ENCODE peak calls at places on chromosomes 12 and 14, in four cellular contexts. One of them, this sample, is unnamed.

GRCh38 chr12:106445053-106445452 is 87.5 kb downstream of the POLR3B start:
- DNase-seq in astrocyte: no peak
- DNase-seq in PC-3: no peak
- DNase-seq in neural progenitor cell: no peak
- DNase-seq in this sample: no peak

GRCh38 chr12:87428701-87429277 is 600.4 kb downstream of the C12orf50 start:
- DNase-seq in PC-3: peak; percentile 39
- DNase-seq in neural progenitor cell: no peak
- DNase-seq in astrocyte: peak; percentile 54
- DNase-seq in this sample: no peak

GRCh38 chr14:94864421-94865195 is 94.7 kb upstream of the GSC start:
- DNase-seq in neural progenitor cell: peak; percentile 36
- DNase-seq in PC-3: no peak
- DNase-seq in astrocyte: no peak
- DNase-seq in this sample: no peak

GRCh38 chr14:92582706-92583452 is 69.3 kb downstream of the RIN3 start:
- DNase-seq in astrocyte: no peak
- DNase-seq in PC-3: no peak
- DNase-seq in neural progenitor cell: no peak
- DNase-seq in this sample: no peak

GRCh38 chr14:104879983-104880565 is 15.0 kb downstream of the CEP170B start:
- DNase-seq in astrocyte: no peak
- DNase-seq in PC-3: no peak
- DNase-seq in neural progenitor cell: no peak
- DNase-seq in this sample: no peak

GRCh38 chr14:37870947-37871346 is 275.5 kb downstream of the TTC6 start:
- DNase-seq in neural progenitor cell: peak; percentile 3
- DNase-seq in astrocyte: no peak
- DNase-seq in PC-3: peak; percentile 49
- DNase-seq in this sample: peak; percentile 23

GRCh38 chr12:65827827-65828231 is 3.5 kb downstream of the HMGA2 start:
- DNase-seq in PC-3: peak; percentile 35
- DNase-seq in neural progenitor cell: peak; percentile 40
- DNase-seq in astrocyte: no peak
- DNase-seq in this sample: peak; percentile 31

GRCh38 chr14:73634333-73634833 is 10.4 kb upstream of the DNAL1 start:
- DNase-seq in neural progenitor cell: peak; percentile 82
- DNase-seq in PC-3: peak; percentile 40
- DNase-seq in astrocyte: no peak
- DNase-seq in this sample: no peak

GRCh38 chr12:13085968-13086686 is 17.3 kb downstream of the GSG1 start:
- DNase-seq in neural progenitor cell: no peak
- DNase-seq in PC-3: no peak
- DNase-seq in astrocyte: no peak
- DNase-seq in this sample: no peak

GRCh38 chr14:79162833-79163232 is 992.7 kb downstream of the NRXN3 start:
- DNase-seq in PC-3: no peak
- DNase-seq in astrocyte: no peak
- DNase-seq in neural progenitor cell: no peak
- DNase-seq in this sample: no peak

GRCh38 chr12:84730561-84731162 is 181.9 kb downstream of the SLC6A15 start:
- DNase-seq in neural progenitor cell: peak; percentile 41
- DNase-seq in astrocyte: no peak
- DNase-seq in PC-3: no peak
- DNase-seq in this sample: no peak

GRCh38 chr12:56237552-56237951 is 7.7 kb downstream of the SLC39A5 start:
- DNase-seq in PC-3: no peak
- DNase-seq in astrocyte: no peak
- DNase-seq in neural progenitor cell: no peak
- DNase-seq in this sample: no peak

GRCh38 chr12:109475993-109476806 is 900 bp downstream of the KCTD10 start:
- DNase-seq in astrocyte: no peak
- DNase-seq in neural progenitor cell: peak; percentile 24
- DNase-seq in PC-3: no peak
- DNase-seq in this sample: no peak

GRCh38 chr12:131941116-131941986 is 8.4 kb upstream of the EP400 start:
- DNase-seq in neural progenitor cell: no peak
- DNase-seq in PC-3: no peak
- DNase-seq in astrocyte: no peak
- DNase-seq in this sample: no peak

GRCh38 chr12:108589028-108589839 is 8.7 kb downstream of the TMEM119 start:
- DNase-seq in PC-3: no peak
- DNase-seq in neural progenitor cell: peak; percentile 35
- DNase-seq in astrocyte: peak; percentile 47
- DNase-seq in this sample: no peak

GRCh38 chr14:99271288-99271941 is 582 bp downstream of the BCL11B start:
- DNase-seq in astrocyte: no peak
- DNase-seq in PC-3: no peak
- DNase-seq in neural progenitor cell: no peak
- DNase-seq in this sample: no peak

GRCh38 chr12:65756956-65757511 is 67.2 kb upstream of the HMGA2 start:
- DNase-seq in astrocyte: peak; percentile 21
- DNase-seq in neural progenitor cell: no peak
- DNase-seq in PC-3: peak; percentile 84
- DNase-seq in this sample: no peak

GRCh38 chr12:64713372-64713771 is 45.8 kb downstream of the GNS start:
- DNase-seq in PC-3: no peak
- DNase-seq in astrocyte: no peak
- DNase-seq in neural progenitor cell: no peak
- DNase-seq in this sample: no peak

GRCh38 chr14:72851660-72852059 is 42.2 kb downstream of the DPF3 start:
- DNase-seq in neural progenitor cell: no peak
- DNase-seq in PC-3: no peak
- DNase-seq in astrocyte: no peak
- DNase-seq in this sample: no peak

GRCh38 chr12:9906888-9907287 is 25.3 kb downstream of the CLEC2A start:
- DNase-seq in neural progenitor cell: no peak
- DNase-seq in astrocyte: no peak
- DNase-seq in PC-3: no peak
- DNase-seq in this sample: no peak

GRCh38 chr12:51399893-51400292 is 8.7 kb upstream of the GALNT6 start:
- DNase-seq in neural progenitor cell: no peak
- DNase-seq in astrocyte: no peak
- DNase-seq in PC-3: no peak
- DNase-seq in this sample: peak; percentile 35

GRCh38 chr12:30420561-30420960 is 275.1 kb downstream of the IPO8 start:
- DNase-seq in neural progenitor cell: no peak
- DNase-seq in PC-3: peak; percentile 47
- DNase-seq in astrocyte: peak; percentile 66
- DNase-seq in this sample: no peak

DNA sequence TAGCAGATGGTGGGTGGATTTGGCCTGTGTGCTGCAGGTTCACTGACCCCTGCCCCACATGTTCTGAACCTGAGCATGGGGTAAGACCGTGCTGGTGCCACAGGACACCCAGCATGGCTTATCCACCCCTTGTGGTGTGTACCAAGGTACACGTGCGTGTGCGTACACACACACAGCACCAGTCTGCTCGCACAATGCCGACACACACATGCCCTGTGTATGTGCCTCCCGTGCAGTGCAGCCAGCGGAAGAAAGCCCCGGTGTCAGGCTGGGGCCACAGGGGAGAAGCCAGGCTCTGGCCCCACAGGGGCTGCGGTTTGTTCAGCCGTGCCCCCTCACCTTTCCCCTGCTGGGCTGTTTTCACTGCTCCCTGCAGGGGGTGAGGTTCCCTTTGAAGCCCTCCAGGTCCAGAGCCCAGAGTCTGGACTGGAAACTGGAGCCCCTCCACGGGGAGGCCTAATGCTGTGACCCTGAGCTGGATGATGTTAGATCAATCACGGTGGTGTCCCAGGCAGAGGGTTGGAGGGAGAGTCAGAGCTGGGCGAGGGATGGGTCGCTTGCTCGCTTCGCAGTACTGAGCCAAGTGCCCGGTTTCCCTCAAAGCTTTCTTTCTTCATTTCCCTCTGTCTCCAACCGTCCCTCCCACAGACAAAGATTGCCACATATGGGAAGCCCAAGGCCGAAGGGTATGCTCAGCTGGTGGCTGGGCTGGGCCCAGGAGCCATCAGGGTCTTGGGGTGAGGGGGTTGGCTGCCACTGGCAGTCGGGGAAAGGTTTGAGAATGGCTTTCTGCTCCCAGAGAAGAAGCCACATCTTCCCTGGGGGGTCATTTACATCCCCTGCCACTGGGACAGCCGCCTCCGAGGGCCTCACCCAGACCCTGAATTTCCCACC is 6.2 kb downstream of the DTX1 start:
- DNase-seq in neural progenitor cell: peak; percentile 60
- DNase-seq in PC-3: no peak
- DNase-seq in astrocyte: no peak
- DNase-seq in this sample: no peak
- H3K4me2 ChIP-seq in neural progenitor cell: peak overlapping the region; percentile 59
- H3K4me2 ChIP-seq in PC-3: no peak overlapping the region
- H3K4me2 ChIP-seq in astrocyte: no peak overlapping the region
- H3K4me2 ChIP-seq in this sample: no peak overlapping the region

DNA sequence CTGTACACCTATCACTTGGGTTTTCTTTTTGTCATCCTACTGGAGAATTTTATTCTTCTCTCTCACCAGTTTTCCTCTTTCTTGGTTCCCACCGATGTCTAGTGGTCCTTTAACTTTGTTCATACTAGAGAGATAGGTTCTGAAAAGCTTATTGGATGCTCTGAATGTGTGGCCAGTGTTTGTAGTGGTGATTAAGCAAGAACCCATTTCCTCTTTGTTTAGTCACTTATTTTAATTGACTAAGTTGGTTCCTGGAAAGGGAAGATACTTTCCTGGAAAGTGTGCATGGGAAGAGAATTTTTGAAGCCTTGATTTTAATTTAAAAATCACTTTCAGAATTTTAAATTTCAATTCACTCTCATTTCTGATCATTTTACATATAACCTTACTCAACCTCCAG is 127.2 kb downstream of the OTOGL start:
- DNase-seq in neural progenitor cell: no peak
- DNase-seq in PC-3: peak; percentile 56
- DNase-seq in astrocyte: peak; percentile 69
- DNase-seq in this sample: no peak
- H2AFZ ChIP-seq in neural progenitor cell: peak overlapping the region; percentile 66
- H2AFZ ChIP-seq in PC-3: no peak overlapping the region
- H2AFZ ChIP-seq in astrocyte: no peak overlapping the region
- H2AFZ ChIP-seq in this sample: no peak overlapping the region

GRCh38 chr14:87629788-87630187 is 363.2 kb downstream of the GALC start:
- DNase-seq in neural progenitor cell: peak; percentile 13
- DNase-seq in astrocyte: no peak
- DNase-seq in PC-3: no peak
- DNase-seq in this sample: no peak
- H3K4me2 ChIP-seq in neural progenitor cell: no peak overlapping the region
- H3K4me2 ChIP-seq in astrocyte: no peak overlapping the region
- H3K4me2 ChIP-seq in PC-3: no peak overlapping the region
- H3K4me2 ChIP-seq in this sample: no peak overlapping the region

GRCh38 chr12:111842556-111843396 is 748 bp downstream of the MAPKAPK5 start:
- DNase-seq in astrocyte: no peak
- DNase-seq in neural progenitor cell: peak; percentile 23
- DNase-seq in PC-3: peak; percentile 15
- DNase-seq in this sample: peak; percentile 18

GRCh38 chr12:111841750-111842555 is at the start of gene MAPKAPK5:
- DNase-seq in astrocyte: peak; percentile 86
- DNase-seq in neural progenitor cell: peak; percentile 96
- DNase-seq in PC-3: peak; percentile 99
- DNase-seq in this sample: peak; percentile 88

GRCh38 chr12:111838353-111838752 is 3.7 kb upstream of the MAPKAPK5 start:
- DNase-seq in astrocyte: no peak
- DNase-seq in neural progenitor cell: no peak
- DNase-seq in PC-3: no peak
- DNase-seq in this sample: no peak

GRCh38 chr12:111841236-111841749 is 735 bp upstream of the MAPKAPK5 start:
- DNase-seq in neural progenitor cell: no peak
- DNase-seq in astrocyte: no peak
- DNase-seq in PC-3: peak; percentile 11
- DNase-seq in this sample: no peak

DNA sequence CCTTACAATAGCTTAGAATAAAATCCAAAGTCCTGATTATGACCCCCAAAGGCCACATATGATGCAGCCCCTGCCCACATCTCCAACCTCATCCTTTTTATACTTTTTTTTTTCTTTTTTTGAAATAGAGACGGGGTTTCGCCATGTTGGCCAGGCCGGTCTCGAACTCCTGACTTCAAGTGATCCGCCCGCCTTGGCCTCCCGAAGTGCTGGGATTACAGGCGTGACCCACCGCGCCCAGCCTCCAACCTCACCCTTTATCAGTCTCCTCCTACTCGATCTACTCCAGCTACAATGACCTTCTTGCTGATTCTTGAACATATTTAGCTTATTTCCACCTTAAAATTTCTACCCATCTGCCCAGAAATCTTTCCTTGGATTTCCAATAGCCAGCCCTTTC is 1.2 kb upstream of the MAPKAPK5 start:
- DNase-seq in PC-3: no peak
- DNase-seq in astrocyte: no peak
- DNase-seq in neural progenitor cell: no peak
- DNase-seq in this sample: no peak
- H2AFZ ChIP-seq in PC-3: no peak overlapping the region
- H2AFZ ChIP-seq in astrocyte: no peak overlapping the region
- H2AFZ ChIP-seq in neural progenitor cell: no peak overlapping the region
- H2AFZ ChIP-seq in this sample: no peak overlapping the region

GRCh38 chr14:30553311-30553989 is 5.5 kb upstream of the G2E3 start:
- DNase-seq in PC-3: peak; percentile 84
- DNase-seq in astrocyte: peak; percentile 84
- DNase-seq in neural progenitor cell: no peak
- DNase-seq in this sample: no peak

GRCh38 chr14:30547388-30548048 is 11.4 kb upstream of the G2E3 start:
- DNase-seq in astrocyte: no peak
- DNase-seq in neural progenitor cell: no peak
- DNase-seq in PC-3: no peak
- DNase-seq in this sample: no peak

GRCh38 chr14:30550335-30550734 is 8.6 kb upstream of the G2E3 start:
- DNase-seq in PC-3: peak; percentile 90
- DNase-seq in astrocyte: peak; percentile 79
- DNase-seq in neural progenitor cell: no peak
- DNase-seq in this sample: no peak

DNA sequence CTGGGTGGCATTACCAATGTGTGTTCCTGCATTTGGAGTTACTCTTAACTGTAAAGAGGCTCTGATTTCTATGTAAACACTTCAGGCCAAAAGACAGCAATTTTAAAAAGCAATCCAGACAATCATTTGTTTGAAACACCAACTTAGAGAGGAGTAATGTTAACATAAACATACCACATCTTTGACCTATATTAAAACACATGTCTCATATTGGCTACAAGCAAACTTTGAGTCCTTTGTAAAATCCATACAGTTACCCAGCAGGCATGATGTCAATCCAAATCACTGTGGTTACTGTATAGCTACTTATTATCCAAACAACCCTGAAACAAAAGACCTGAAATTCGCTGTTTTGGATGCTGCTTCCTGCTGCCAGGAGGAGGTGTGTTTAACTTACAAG is 7.5 kb upstream of the G2E3 start:
- DNase-seq in PC-3: peak; percentile 85
- DNase-seq in astrocyte: no peak
- DNase-seq in neural progenitor cell: no peak
- DNase-seq in this sample: peak; percentile 31
- H3K4me2 ChIP-seq in PC-3: peak overlapping the region; percentile 80
- H3K4me2 ChIP-seq in astrocyte: no peak overlapping the region
- H3K4me2 ChIP-seq in neural progenitor cell: no peak overlapping the region
- H3K4me2 ChIP-seq in this sample: no peak overlapping the region

This sample was measured in HepG2.